ENCODE peak calls at places on chromosomes 2 and 18, in six cellular contexts. R, K, G, H, O and P are unnamed samples.

GRCh38 chr2:199903111-199903510 is 8.0 kb upstream of the C2orf69 start:
- DNase-seq in R (no peak), K (no peak), G (no peak), H (no peak), O (no peak), P (peak; percentile 27)

GRCh38 chr2:191618789-191619185 is 59.1 kb upstream of the NABP1 start:
- DNase-seq in R (peak; percentile 23), K (no peak), G (no peak), H (peak; percentile 7), O (no peak), P (no peak)

GRCh38 chr2:222842517-222843174 is 18.2 kb upstream of the ACSL3 start:
- DNase-seq in R (peak; percentile 65), K (peak; percentile 87), G (no peak), H (no peak), O (no peak), P (peak; percentile 97)

GRCh38 chr2:177733322-177733855 is 339.2 kb downstream of the PDE11A start:
- DNase-seq in R (no peak), K (no peak), G (no peak), H (no peak), O (no peak), P (no peak)

GRCh38 chr2:30165617-30166016 is 18.8 kb downstream of the YPEL5 start:
- DNase-seq in R (no peak), K (no peak), G (no peak), H (no peak), O (no peak), P (no peak)

GRCh38 chr18:8930990-8931648 is 171.4 kb upstream of the NDUFV2 start:
- DNase-seq in R (no peak), K (no peak), G (no peak), H (no peak), O (no peak), P (no peak)

GRCh38 chr2:129690049-129690448 is 289.4 kb upstream of the RAB6C start:
- DNase-seq in R (no peak), K (no peak), G (no peak), H (no peak), O (no peak), P (no peak)

GRCh38 chr2:86296947-86297346 is 40.5 kb downstream of the REEP1 start:
- DNase-seq in R (no peak), K (no peak), G (no peak), H (no peak), O (peak; percentile 71), P (no peak)

GRCh38 chr2:29372185-29372584 is 257.0 kb downstream of the CLIP4 start:
- DNase-seq in R (no peak), K (peak; percentile 83), G (no peak), H (no peak), O (no peak), P (peak; percentile 2)

GRCh38 chr2:237877576-237878307 is 18.3 kb downstream of the RAMP1 start:
- DNase-seq in R (no peak), K (no peak), G (no peak), H (no peak), O (peak; percentile 82), P (no peak)

GRCh38 chr18:7822435-7823425 is 255.6 kb downstream of the PTPRM start:
- DNase-seq in R (peak; percentile 76), K (no peak), G (no peak), H (no peak), O (no peak), P (no peak)

GRCh38 chr2:15058015-15058414 is 425.5 kb downstream of the LRATD1 start:
- DNase-seq in R (no peak), K (peak; percentile 39), G (no peak), H (peak; percentile 23), O (no peak), P (no peak)

GRCh38 chr2:97747716-97748115 is 34.3 kb downstream of the ZAP70 start:
- DNase-seq in R (peak; percentile 36), K (no peak), G (no peak), H (no peak), O (no peak), P (no peak)

GRCh38 chr18:9708882-9709877 is 1.1 kb downstream of the RAB31 start:
- DNase-seq in R (no peak), K (no peak), G (peak; percentile 33), H (no peak), O (peak; percentile 86), P (no peak)

GRCh38 chr18:54284967-54285785 is 15.9 kb downstream of the POLI start:
- DNase-seq in R (peak; percentile 72), K (peak; percentile 74), G (peak; percentile 19), H (peak; percentile 70), O (no peak), P (peak; percentile 70)

GRCh38 chr18:74963820-74964446 is 245.0 kb downstream of the PTGR3 start:
- DNase-seq in R (peak; percentile 65), K (peak; percentile 63), G (no peak), H (peak; percentile 47), O (no peak), P (peak; percentile 70)

GRCh38 chr2:171142398-171142797 is 18.3 kb downstream of the TLK1 start:
- DNase-seq in R (no peak), K (no peak), G (no peak), H (no peak), O (no peak), P (no peak)

GRCh38 chr2:37774976-37775907 is 103.8 kb upstream of the CDC42EP3 start:
- DNase-seq in R (no peak), K (peak; percentile 28), G (no peak), H (no peak), O (no peak), P (peak; percentile 34)

GRCh38 chr18:48412339-48412929 is 3.3 kb upstream of the ZBTB7C start:
- DNase-seq in R (no peak), K (peak; percentile 41), G (no peak), H (peak; percentile 58), O (no peak), P (peak; percentile 54)

GRCh38 chr2:216672996-216673395 is 22.4 kb downstream of the IGFBP5 start:
- DNase-seq in R (no peak), K (no peak), G (no peak), H (no peak), O (no peak), P (no peak)

GRCh38 chr18:5973079-5973478 is 77.8 kb upstream of the TMEM200C start:
- DNase-seq in R (no peak), K (no peak), G (no peak), H (no peak), O (no peak), P (no peak)

GRCh38 chr2:128536925-128537620 is 218.4 kb upstream of the HS6ST1 start:
- DNase-seq in R (peak; percentile 99), K (peak; percentile 71), G (no peak), H (no peak), O (peak; percentile 83), P (peak; percentile 27)

GRCh38 chr2:202376460-202377307 is 557 bp downstream of the BMPR2 start:
- DNase-seq in R (no peak), K (peak; percentile 36), G (no peak), H (peak; percentile 65), O (no peak), P (peak; percentile 40)

GRCh38 chr2:152755029-152755428 is 36.6 kb downstream of the ARL6IP6 start:
- DNase-seq in R (no peak), K (no peak), G (no peak), H (no peak), O (no peak), P (peak; percentile 7)

GRCh38 chr18:49934457-49934856 is 121.1 kb upstream of the ACAA2 start:
- DNase-seq in R (peak; percentile 52), K (no peak), G (no peak), H (no peak), O (no peak), P (no peak)

GRCh38 chr2:28296243-28296642 is 96.4 kb upstream of the FOSL2 start:
- DNase-seq in R (peak; percentile 61), K (peak; percentile 86), G (no peak), H (peak; percentile 60), O (no peak), P (peak; percentile 57)

GRCh38 chr2:112229365-112229764 is 25.5 kb downstream of the ZC3H8 start:
- DNase-seq in R (peak; percentile 8), K (no peak), G (no peak), H (no peak), O (no peak), P (peak; percentile 99)

GRCh38 chr2:190408538-190409271 is 550 bp downstream of the MFSD6 start:
- DNase-seq in R (peak; percentile 14), K (peak; percentile 44), G (peak; percentile 61), H (peak; percentile 55), O (no peak), P (no peak)

GRCh38 chr2:103873719-103874359 is 980.1 kb upstream of the POU3F3 start:
- DNase-seq in R (no peak), K (no peak), G (no peak), H (peak; percentile 29), O (no peak), P (no peak)

GRCh38 chr2:120758181-120759048 is 22.7 kb downstream of the GLI2 start:
- DNase-seq in R (peak; percentile 66), K (no peak), G (no peak), H (no peak), O (peak; percentile 85), P (no peak)

GRCh38 chr18:72458256-72458655 is 85.9 kb downstream of the CBLN2 start:
- DNase-seq in R (peak; percentile 32), K (no peak), G (no peak), H (peak; percentile 53), O (no peak), P (no peak)